ENCODE peak calls at places on chromosomes 12 and 14, in five cellular contexts. M is fibroblast of lung, Y is lower leg skin, L is activated T-cell treated with anti-CD3 and anti-CD28 coated beads for 1 hour, B is NCI-H446. G is an unnamed sample.
A peak's percentile ranks its signal among the peaks of the same experiment; 100 is the strongest.

GRCh38 chr12:123271182-123271491 is 519 bp downstream of the CDK2AP1 start:
- DNase-seq in B (peak; percentile 56), M (peak; percentile 46), Y (peak; percentile 95), L (peak; percentile 65), G (peak; percentile 70)

GRCh38 chr12:128111333-128111732 is 155.6 kb upstream of the TMEM132C start:
- DNase-seq in M (no peak), Y (peak; percentile 57), B (no peak), L (no peak), G (no peak)

GRCh38 chr12:104680070-104680469 is 223.3 kb downstream of the CHST11 start:
- DNase-seq in L (no peak), B (peak; percentile 33), Y (no peak), M (no peak), G (no peak)

GRCh38 chr12:57135939-57136338 is 7.7 kb downstream of the LRP1 start:
- DNase-seq in L (no peak), Y (no peak), B (no peak), M (peak; percentile 45), G (no peak)

GRCh38 chr12:9379023-9379742 is 171.0 kb upstream of the PZP start:
- DNase-seq in B (no peak), M (no peak), Y (no peak), L (no peak), G (no peak)

GRCh38 chr12:123269395-123269892 is 2.2 kb downstream of the CDK2AP1 start:
- DNase-seq in M (peak; percentile 80), L (no peak), Y (peak; percentile 93), B (peak; percentile 91), G (peak; percentile 47)

GRCh38 chr14:47485421-47485820 is 190.0 kb downstream of the MDGA2 start:
- DNase-seq in Y (no peak), L (no peak), B (no peak), M (no peak), G (no peak)

GRCh38 chr12:96063046-96063445 is 27.7 kb upstream of the LTA4H start:
- DNase-seq in M (peak; percentile 22), L (no peak), B (peak; percentile 34), Y (peak; percentile 15), G (no peak)

GRCh38 chr14:53495846-53496343 is 342.8 kb upstream of the DDHD1 start:
- DNase-seq in B (no peak), Y (no peak), L (no peak), M (no peak), G (no peak)

GRCh38 chr14:21072102-21072501 is 2.0 kb downstream of the ARHGEF40 start:
- DNase-seq in L (no peak), M (peak; percentile 78), B (no peak), Y (peak; percentile 79), G (no peak)

GRCh38 chr12:45170456-45171042 is 45.3 kb upstream of the ANO6 start:
- DNase-seq in L (peak; percentile 87), B (peak; percentile 73), M (peak; percentile 64), Y (peak; percentile 94), G (peak; percentile 74)

GRCh38 chr14:50734950-50735697 is 67.0 kb upstream of the SAV1 start:
- DNase-seq in Y (no peak), B (peak; percentile 16), L (no peak), M (no peak), G (no peak)

GRCh38 chr12:13962699-13963098 is 18.7 kb downstream of the GRIN2B start:
- DNase-seq in Y (no peak), B (peak; percentile 47), M (no peak), L (no peak), G (no peak)

GRCh38 chr12:45973526-45973925 is 16.8 kb downstream of the SCAF11 start:
- DNase-seq in Y (no peak), B (no peak), L (no peak), M (peak; percentile 77), G (no peak)

GRCh38 chr12:132606466-132606865 is 3.9 kb downstream of the LRCOL1 start:
- DNase-seq in Y (no peak), L (no peak), B (no peak), M (no peak), G (no peak)

GRCh38 chr12:49588761-49589516 is 16.5 kb downstream of the FAM186B start:
- DNase-seq in M (no peak), B (peak; percentile 23), Y (peak; percentile 45), L (no peak), G (no peak)

GRCh38 chr14:77076118-77076631 is 21.9 kb upstream of the CIPC start:
- DNase-seq in M (no peak), B (no peak), Y (peak; percentile 96), L (no peak), G (no peak)

GRCh38 chr14:100108840-100109593 is 43.8 kb downstream of the EVL start:
- DNase-seq in Y (no peak), M (peak; percentile 35), B (no peak), L (no peak), G (no peak)

GRCh38 chr12:113700943-113701342 is 229.3 kb upstream of the LHX5 start:
- DNase-seq in Y (no peak), B (no peak), L (no peak), M (peak; percentile 45), G (no peak)

GRCh38 chr12:115191342-115191741 is 507.4 kb upstream of the TBX3 start:
- DNase-seq in B (no peak), L (no peak), M (no peak), Y (no peak), G (no peak)

GRCh38 chr14:75711796-75712211 is 50.8 kb downstream of the TTLL5 start:
- DNase-seq in L (no peak), Y (peak; percentile 87), M (peak; percentile 97), B (peak; percentile 77), G (no peak)

GRCh38 chr14:79516009-79516408 is 695.3 kb downstream of the DIO2 start:
- DNase-seq in B (peak; percentile 26), M (no peak), L (no peak), Y (no peak), G (no peak)

GRCh38 chr12:42213023-42213422 is 25.0 kb downstream of the YAF2 start:
- DNase-seq in M (peak; percentile 51), B (no peak), L (no peak), Y (no peak), G (no peak)

GRCh38 chr12:132163041-132163910 is 19.0 kb downstream of the NOC4L start:
- DNase-seq in L (no peak), Y (no peak), M (no peak), B (no peak), G (no peak)

GRCh38 chr14:40346275-40346674 is 914.0 kb upstream of the FBXO33 start:
- DNase-seq in L (no peak), B (no peak), Y (no peak), M (no peak), G (no peak)

GRCh38 chr12:41013921-41014642 is 174.0 kb upstream of the PDZRN4 start:
- DNase-seq in B (no peak), M (peak; percentile 68), Y (no peak), L (no peak), G (no peak)

GRCh38 chr12:64551676-64552075 is 58.6 kb upstream of the RASSF3 start:
- DNase-seq in L (no peak), M (no peak), B (no peak), Y (no peak), G (no peak)

GRCh38 chr12:121610239-121611149 is 15.8 kb upstream of the ORAI1 start:
- DNase-seq in L (no peak), M (peak; percentile 31), B (peak; percentile 37), Y (no peak), G (no peak)

GRCh38 chr14:105059035-105059916 is 6.0 kb downstream of the GPR132 start:
- DNase-seq in L (no peak), Y (no peak), B (no peak), M (peak; percentile 23), G (no peak)

GRCh38 chr14:51410846-51411245 is 170.8 kb downstream of the TMX1 start:
- DNase-seq in L (no peak), B (no peak), Y (no peak), M (no peak), G (no peak)

GRCh38 chr14:20652996-20653975 is 11.8 kb upstream of the OR6S1 start:
- DNase-seq in L (peak; percentile 5), M (peak; percentile 27), Y (no peak), B (peak; percentile 57), G (no peak)

GRCh38 chr14:68167019-68167716 is 347.6 kb downstream of the RAD51B start:
- DNase-seq in L (no peak), M (no peak), Y (no peak), B (no peak), G (no peak)

GRCh38 chr12:52907092-52907810 is 2.4 kb upstream of the KRT8 start:
- DNase-seq in B (no peak), Y (peak; percentile 90), L (no peak), M (peak; percentile 63), G (no peak)

GRCh38 chr12:114131824-114132223 is 165.7 kb upstream of the RBM19 start:
- DNase-seq in M (no peak), B (no peak), L (no peak), Y (no peak), G (no peak)

GRCh38 chr12:12715459-12716150 is 1.6 kb upstream of the CDKN1B start:
- DNase-seq in B (no peak), M (peak; percentile 25), L (no peak), Y (no peak), G (peak; percentile 17)

GRCh38 chr14:48536318-48536717 is 860.9 kb upstream of the MDGA2 start:
- DNase-seq in L (no peak), B (no peak), Y (no peak), M (no peak), G (no peak)

GRCh38 chr12:7970475-7971252 is 34.7 kb upstream of the SLC2A3 start:
- DNase-seq in M (peak; percentile 90), B (peak; percentile 60), Y (peak; percentile 97), L (peak; percentile 82), G (peak; percentile 59)

G was measured in memory B cell.